ENCODE peak calls at places on chromosomes 12 and 14, in seven cellular contexts. L, Z, U, Q, T, S and K are unnamed samples.

GRCh38 chr12:124681779-124682391 is 114.5 kb upstream of the NCOR2 start:
- DNase-seq in L (no peak), Z (no peak), U (no peak), Q (no peak), T (peak), S (no peak), K (peak)

GRCh38 chr12:94039914-94040313 is 108.5 kb upstream of the PLXNC1 start:
- DNase-seq in L (no peak), Z (no peak), U (no peak), Q (peak), T (peak), S (no peak), K (no peak)

GRCh38 chr14:31945701-31946100 is 131.4 kb upstream of the ARHGAP5 start:
- DNase-seq in L (no peak), Z (no peak), U (no peak), Q (no peak), T (no peak), S (no peak), K (no peak)

GRCh38 chr12:77343291-77343690 is 277.9 kb upstream of the E2F7 start:
- DNase-seq in L (no peak), Z (no peak), U (no peak), Q (no peak), T (peak), S (no peak), K (no peak)

GRCh38 chr12:113359133-113359938 is 949 bp downstream of the PLBD2 start:
- DNase-seq in L (no peak), Z (no peak), U (no peak), Q (no peak), T (peak), S (no peak), K (no peak)

GRCh38 chr12:6062427-6063378 is 61.8 kb downstream of the VWF start:
- DNase-seq in L (no peak), Z (peak), U (no peak), Q (no peak), T (peak), S (peak), K (peak)

GRCh38 chr12:3967556-3968160 is 94.5 kb upstream of the PARP11 start:
- DNase-seq in L (no peak), Z (no peak), U (no peak), Q (no peak), T (no peak), S (no peak), K (no peak)

GRCh38 chr14:43003845-43004244 is 1397.2 kb downstream of the LRFN5 start:
- DNase-seq in L (no peak), Z (peak), U (no peak), Q (no peak), T (no peak), S (no peak), K (no peak)

GRCh38 chr12:50188875-50189575 is 21.9 kb upstream of the CERS5 start:
- DNase-seq in L (no peak), Z (no peak), U (peak), Q (no peak), T (no peak), S (no peak), K (no peak)

GRCh38 chr14:21505009-21505553 is 6.1 kb downstream of the METTL3 start:
- DNase-seq in L (no peak), Z (no peak), U (no peak), Q (no peak), T (no peak), S (no peak), K (no peak)

GRCh38 chr12:65892905-65893304 is 68.6 kb downstream of the HMGA2 start:
- DNase-seq in L (no peak), Z (peak), U (no peak), Q (no peak), T (peak), S (no peak), K (peak)

GRCh38 chr14:20278414-20278813 is 27.3 kb downstream of the TTC5 start:
- DNase-seq in L (no peak), Z (peak), U (no peak), Q (no peak), T (no peak), S (no peak), K (no peak)

GRCh38 chr14:95885278-95885677 is 8.6 kb downstream of the TUNAR start:
- DNase-seq in L (no peak), Z (no peak), U (no peak), Q (no peak), T (no peak), S (no peak), K (no peak)

GRCh38 chr12:43805149-43805856 is 814 bp downstream of the TWF1 start:
- DNase-seq in L (no peak), Z (peak), U (no peak), Q (no peak), T (no peak), S (no peak), K (no peak)

GRCh38 chr14:24277606-24278321 is 6.4 kb upstream of the RABGGTA start:
- DNase-seq in L (no peak), Z (no peak), U (peak), Q (no peak), T (no peak), S (no peak), K (peak)

GRCh38 chr12:91889059-91889458 is 256.6 kb downstream of the BTG1 start:
- DNase-seq in L (no peak), Z (no peak), U (no peak), Q (no peak), T (no peak), S (no peak), K (no peak)

GRCh38 chr12:14284189-14284722 is 81.2 kb upstream of the ATF7IP start:
- DNase-seq in L (no peak), Z (no peak), U (peak), Q (no peak), T (peak), S (no peak), K (no peak)
- TF ChIP-seq CTCF in L (no peak), Z (no peak), U (no peak), Q (no peak), T (no peak), S (no peak), K (no peak)

GRCh38 chr12:106274575-106275081 is 26.8 kb upstream of the CKAP4 start:
- DNase-seq in L (no peak), Z (no peak), U (no peak), Q (peak), T (peak), S (no peak), K (no peak)
- TF ChIP-seq CTCF in L (no peak), Z (no peak), U (no peak), Q (no peak), T (no peak), S (no peak), K (no peak)

GRCh38 chr12:25119020-25119419 is 75.9 kb downstream of the DNAI7 start:
- DNase-seq in L (no peak), Z (no peak), U (no peak), Q (no peak), T (no peak), S (no peak), K (no peak)
- TF ChIP-seq CTCF in L (no peak), Z (peak), U (no peak), Q (no peak), T (no peak), S (no peak), K (no peak)

GRCh38 chr12:98224584-98225221 is 290.7 kb upstream of the TMPO start:
- DNase-seq in L (no peak), Z (no peak), U (no peak), Q (no peak), T (no peak), S (no peak), K (no peak)

GRCh38 chr12:98228619-98229538 is 286.5 kb upstream of the TMPO start:
- DNase-seq in L (no peak), Z (no peak), U (no peak), Q (no peak), T (no peak), S (no peak), K (no peak)

GRCh38 chr12:98232753-98233385 is 282.5 kb upstream of the TMPO start:
- DNase-seq in L (no peak), Z (no peak), U (no peak), Q (no peak), T (no peak), S (no peak), K (no peak)

GRCh38 chr12:98229539-98229921 is 285.9 kb upstream of the TMPO start:
- DNase-seq in L (no peak), Z (no peak), U (no peak), Q (no peak), T (no peak), S (no peak), K (no peak)

GRCh38 chr12:98227162-98227561 is 288.2 kb upstream of the TMPO start:
- DNase-seq in L (no peak), Z (peak), U (no peak), Q (no peak), T (peak), S (no peak), K (no peak)
- TF ChIP-seq CTCF in L (peak), Z (peak), U (no peak), Q (peak), T (peak), S (no peak), K (peak)

GRCh38 chr14:29926701-29927595 is 699 bp downstream of the PRKD1 start:
- DNase-seq in L (no peak), Z (peak), U (no peak), Q (no peak), T (peak), S (peak), K (no peak)
- TF ChIP-seq CTCF in L (peak), Z (no peak), U (no peak), Q (no peak), T (no peak), S (no peak), K (no peak)

DNA sequence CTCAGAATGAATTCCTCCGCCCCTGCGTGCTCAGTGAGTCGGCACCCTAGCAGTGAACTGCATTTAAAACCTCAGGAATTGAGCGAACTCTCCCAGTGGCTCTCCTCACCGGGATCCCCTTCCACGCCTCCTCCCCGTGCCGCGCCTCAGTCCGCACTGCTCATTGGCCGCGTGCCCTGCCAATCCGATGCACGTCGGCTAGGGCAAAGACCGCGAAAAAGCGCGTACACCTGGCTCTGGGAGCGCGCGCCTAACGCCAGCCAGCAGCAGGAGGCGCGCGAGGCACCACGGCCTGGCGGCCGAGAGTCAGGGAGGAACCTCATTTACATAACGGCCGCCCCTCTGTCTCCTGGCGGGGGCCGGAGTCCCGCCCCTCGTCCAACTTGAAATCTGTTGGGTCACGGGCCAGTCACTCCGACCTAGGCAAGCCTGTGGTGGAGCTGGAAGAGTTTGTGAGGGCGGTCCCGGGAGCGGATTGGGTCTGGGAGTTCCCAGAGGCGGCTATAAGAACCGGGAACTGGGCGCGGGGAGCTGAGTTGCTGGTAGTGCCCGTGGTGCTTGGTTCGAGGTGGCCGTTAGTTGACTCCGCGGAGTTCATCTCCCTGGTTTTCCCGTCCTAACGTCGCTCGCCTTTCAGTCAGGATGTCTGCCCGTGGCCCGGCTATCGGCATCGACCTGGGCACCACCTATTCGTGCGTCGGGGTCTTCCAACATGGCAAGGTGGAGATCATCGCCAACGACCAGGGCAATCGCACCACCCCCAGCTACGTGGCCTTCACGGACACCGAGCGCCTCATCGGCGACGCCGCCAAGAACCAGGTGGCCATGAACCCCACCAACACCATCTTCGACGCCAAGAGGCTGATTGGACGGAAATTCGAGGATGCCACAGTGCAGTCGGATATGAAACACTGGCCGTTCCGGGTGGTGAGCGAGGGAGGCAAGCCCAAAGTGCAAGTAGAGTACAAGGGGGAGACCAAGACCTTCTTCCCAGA is at the start of gene HSPA2:
- DNase-seq in L (peak), Z (peak), U (peak), Q (peak), T (peak), S (peak), K (peak)
- TF ChIP-seq CTCF in L (peak), Z (peak), U (peak), Q (peak), T (peak), S (no peak), K (peak)

DNA sequence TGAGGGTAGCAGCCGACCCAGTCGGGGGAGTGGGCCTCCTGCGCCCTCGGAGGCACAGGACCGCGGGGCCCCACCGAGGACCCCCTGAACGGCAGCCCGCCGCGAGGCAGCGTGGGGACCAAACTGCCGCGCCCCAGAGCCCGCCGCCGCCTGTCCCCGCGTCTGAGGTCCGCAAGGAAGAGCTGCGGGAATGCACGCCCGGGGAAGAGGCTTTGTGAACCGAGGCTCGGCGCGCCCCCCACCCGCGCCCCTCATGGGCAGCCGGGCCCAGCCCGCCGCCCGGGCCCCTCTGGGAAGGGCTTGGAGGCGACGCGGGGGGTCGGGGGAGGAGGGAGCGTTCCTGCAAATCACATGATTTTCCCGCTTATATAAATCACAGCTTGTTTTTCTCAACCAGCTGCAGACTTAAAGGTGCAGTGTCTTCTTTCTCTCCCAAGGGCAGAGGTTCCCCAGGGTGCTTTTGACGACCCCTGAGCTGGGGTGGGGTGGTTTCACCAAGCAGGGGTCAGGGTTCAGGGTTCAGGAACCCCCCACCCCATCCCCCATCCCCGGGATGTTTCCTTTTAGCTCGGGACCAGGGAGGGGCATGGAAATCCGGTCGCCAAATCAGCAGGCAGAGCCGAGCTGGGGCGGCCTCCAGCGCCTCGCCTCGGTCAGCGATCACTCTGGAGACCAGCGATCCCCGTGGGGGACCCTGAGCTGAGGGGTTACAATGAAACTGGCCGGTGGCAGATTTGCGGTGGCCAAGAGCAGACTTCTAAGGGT is 44.7 kb upstream of the ATP23 start:
- DNase-seq in L (no peak), Z (peak), U (peak), Q (no peak), T (peak), S (peak), K (no peak)
- TF ChIP-seq CTCF in L (peak), Z (peak), U (peak), Q (peak), T (peak), S (no peak), K (no peak)